ENCODE peak calls at places on chromosomes 5 and 9, in five cellular contexts. One of them, this sample, is unnamed.

GRCh38 chr5:1090538-1090937 is 21.3 kb downstream of the SLC12A7 start:
- DNase-seq in epithelial cell of proximal tubule: no peak
- DNase-seq in esophagus squamous epithelium: no peak
- DNase-seq in GM12865: no peak
- DNase-seq in GM06990: no peak
- DNase-seq in this sample: no peak

GRCh38 chr5:154236459-154237375 is 46.2 kb downstream of the GALNT10 start:
- DNase-seq in esophagus squamous epithelium: no peak
- DNase-seq in epithelial cell of proximal tubule: no peak
- DNase-seq in GM12865: peak; percentile 32
- DNase-seq in GM06990: no peak
- DNase-seq in this sample: no peak

GRCh38 chr5:177443144-177443983 is 3.2 kb upstream of the PRR7 start:
- DNase-seq in GM06990: no peak
- DNase-seq in GM12865: no peak
- DNase-seq in esophagus squamous epithelium: no peak
- DNase-seq in epithelial cell of proximal tubule: no peak
- DNase-seq in this sample: no peak

GRCh38 chr9:111983484-111983908 is 86.9 kb downstream of the UGCG start:
- DNase-seq in GM06990: peak; percentile 82
- DNase-seq in GM12865: peak; percentile 93
- DNase-seq in esophagus squamous epithelium: no peak
- DNase-seq in epithelial cell of proximal tubule: no peak
- DNase-seq in this sample: no peak

GRCh38 chr9:129007766-129008468 is 20.2 kb downstream of the SH3GLB2 start:
- DNase-seq in GM12865: no peak
- DNase-seq in GM06990: no peak
- DNase-seq in esophagus squamous epithelium: no peak
- DNase-seq in epithelial cell of proximal tubule: no peak
- DNase-seq in this sample: no peak

GRCh38 chr5:14165375-14166091 is 22.4 kb downstream of the TRIO start:
- DNase-seq in epithelial cell of proximal tubule: no peak
- DNase-seq in esophagus squamous epithelium: no peak
- DNase-seq in GM12865: no peak
- DNase-seq in GM06990: no peak
- DNase-seq in this sample: no peak

GRCh38 chr9:133506653-133507038 is 18.1 kb downstream of the MYMK start:
- DNase-seq in epithelial cell of proximal tubule: peak; percentile 1
- DNase-seq in esophagus squamous epithelium: no peak
- DNase-seq in GM12865: no peak
- DNase-seq in GM06990: no peak
- DNase-seq in this sample: no peak

GRCh38 chr5:179610109-179610902 is 13.2 kb downstream of the HNRNPH1 start:
- DNase-seq in epithelial cell of proximal tubule: no peak
- DNase-seq in GM12865: no peak
- DNase-seq in GM06990: no peak
- DNase-seq in esophagus squamous epithelium: no peak
- DNase-seq in this sample: no peak

GRCh38 chr9:131318211-131318610 is 28.7 kb downstream of the PLPP7 start:
- DNase-seq in GM12865: no peak
- DNase-seq in epithelial cell of proximal tubule: no peak
- DNase-seq in GM06990: no peak
- DNase-seq in esophagus squamous epithelium: no peak
- DNase-seq in this sample: no peak

GRCh38 chr5:107496466-107496865 is 174.3 kb downstream of the EFNA5 start:
- DNase-seq in epithelial cell of proximal tubule: no peak
- DNase-seq in GM12865: no peak
- DNase-seq in GM06990: no peak
- DNase-seq in esophagus squamous epithelium: no peak
- DNase-seq in this sample: no peak

GRCh38 chr5:27316283-27316675 is 277.9 kb upstream of the CDH9 start:
- DNase-seq in esophagus squamous epithelium: no peak
- DNase-seq in GM06990: no peak
- DNase-seq in GM12865: no peak
- DNase-seq in epithelial cell of proximal tubule: peak; percentile 4
- DNase-seq in this sample: no peak

GRCh38 chr9:98037362-98037761 is 19.2 kb upstream of the NANS start:
- DNase-seq in esophagus squamous epithelium: no peak
- DNase-seq in GM12865: no peak
- DNase-seq in epithelial cell of proximal tubule: no peak
- DNase-seq in GM06990: no peak
- DNase-seq in this sample: no peak

GRCh38 chr5:131548190-131548589 is 86.8 kb downstream of the RAPGEF6 start:
- DNase-seq in GM12865: no peak
- DNase-seq in esophagus squamous epithelium: no peak
- DNase-seq in epithelial cell of proximal tubule: no peak
- DNase-seq in GM06990: no peak
- DNase-seq in this sample: no peak

GRCh38 chr5:91417219-91417618 is 34.1 kb upstream of the ARRDC3 start:
- DNase-seq in GM06990: no peak
- DNase-seq in GM12865: peak; percentile 21
- DNase-seq in esophagus squamous epithelium: no peak
- DNase-seq in epithelial cell of proximal tubule: no peak
- DNase-seq in this sample: no peak

GRCh38 chr5:150656191-150657132 is 4.6 kb upstream of the MYOZ3 start:
- DNase-seq in esophagus squamous epithelium: no peak
- DNase-seq in GM06990: peak; percentile 85
- DNase-seq in epithelial cell of proximal tubule: no peak
- DNase-seq in GM12865: peak; percentile 79
- DNase-seq in this sample: no peak

GRCh38 chr9:125771037-125771436 is 23.9 kb downstream of the PBX3 start:
- DNase-seq in epithelial cell of proximal tubule: no peak
- DNase-seq in GM06990: no peak
- DNase-seq in GM12865: no peak
- DNase-seq in esophagus squamous epithelium: no peak
- DNase-seq in this sample: no peak

GRCh38 chr9:93187047-93187446 is 3.1 kb downstream of the WNK2 start:
- DNase-seq in esophagus squamous epithelium: no peak
- DNase-seq in GM12865: no peak
- DNase-seq in GM06990: no peak
- DNase-seq in epithelial cell of proximal tubule: no peak
- DNase-seq in this sample: no peak

GRCh38 chr9:34072868-34073590 is 24.3 kb upstream of the UBAP2 start:
- DNase-seq in esophagus squamous epithelium: no peak
- DNase-seq in GM06990: no peak
- DNase-seq in GM12865: no peak
- DNase-seq in epithelial cell of proximal tubule: peak; percentile 84
- DNase-seq in this sample: no peak

GRCh38 chr9:121302341-121302740 is 34.4 kb downstream of the GSN start:
- DNase-seq in GM06990: no peak
- DNase-seq in GM12865: no peak
- DNase-seq in epithelial cell of proximal tubule: no peak
- DNase-seq in esophagus squamous epithelium: no peak
- DNase-seq in this sample: no peak

DNA sequence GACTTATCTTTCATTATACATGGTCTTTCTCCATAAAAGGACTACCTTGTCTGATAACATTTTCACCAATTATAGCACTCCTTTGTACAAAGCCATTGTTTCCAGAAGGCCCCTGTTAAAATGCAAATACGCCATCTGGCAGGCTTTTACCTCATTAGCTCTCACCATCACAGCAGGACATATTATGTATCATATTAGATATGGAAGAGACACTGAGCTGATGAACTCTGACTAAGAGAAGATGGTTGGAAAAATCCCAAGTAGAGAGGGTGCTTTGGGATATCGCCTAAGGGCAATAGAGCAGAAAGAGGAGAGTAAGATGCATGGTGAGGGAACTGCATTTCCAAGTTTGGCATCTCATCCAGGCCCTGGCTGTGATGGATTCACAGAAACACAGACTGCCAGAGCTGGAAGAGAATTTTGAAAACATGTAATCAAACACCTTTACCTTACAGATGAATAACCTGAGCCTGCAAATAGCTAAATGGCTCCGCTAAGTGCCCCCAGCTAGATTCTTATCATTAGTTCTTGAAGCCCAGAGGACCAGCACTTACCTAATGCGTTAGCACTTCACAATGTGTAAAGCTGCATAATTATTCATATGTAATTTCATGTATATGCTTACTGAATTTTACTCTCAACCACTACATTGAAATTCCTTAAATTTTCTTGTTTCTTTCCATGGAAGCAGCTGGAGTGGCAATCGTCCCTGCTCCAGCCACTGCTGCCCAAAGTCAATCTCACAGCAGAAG is 393.6 kb upstream of the IZUMO3 start:
- DNase-seq in GM06990: no peak
- DNase-seq in GM12865: no peak
- DNase-seq in epithelial cell of proximal tubule: no peak
- DNase-seq in esophagus squamous epithelium: no peak
- DNase-seq in this sample: no peak
- H3K4me3 ChIP-seq in GM06990: no peak overlapping the region
- H3K4me3 ChIP-seq in GM12865: no peak overlapping the region
- H3K4me3 ChIP-seq in epithelial cell of proximal tubule: no peak overlapping the region
- H3K4me3 ChIP-seq in esophagus squamous epithelium: no peak overlapping the region
- H3K4me3 ChIP-seq in this sample: no peak overlapping the region

GRCh38 chr5:181217111-181217804 is 5.8 kb upstream of the TRIM41 start:
- DNase-seq in GM12865: peak; percentile 65
- DNase-seq in GM06990: peak; percentile 78
- DNase-seq in epithelial cell of proximal tubule: no peak
- DNase-seq in esophagus squamous epithelium: no peak
- DNase-seq in this sample: no peak
- TF ChIP-seq CTCF in GM12865: no peak
- TF ChIP-seq CTCF in GM06990: peak; percentile 34
- TF ChIP-seq CTCF in epithelial cell of proximal tubule: peak; percentile 19
- TF ChIP-seq CTCF in esophagus squamous epithelium: no peak
- TF ChIP-seq CTCF in this sample: no peak

DNA sequence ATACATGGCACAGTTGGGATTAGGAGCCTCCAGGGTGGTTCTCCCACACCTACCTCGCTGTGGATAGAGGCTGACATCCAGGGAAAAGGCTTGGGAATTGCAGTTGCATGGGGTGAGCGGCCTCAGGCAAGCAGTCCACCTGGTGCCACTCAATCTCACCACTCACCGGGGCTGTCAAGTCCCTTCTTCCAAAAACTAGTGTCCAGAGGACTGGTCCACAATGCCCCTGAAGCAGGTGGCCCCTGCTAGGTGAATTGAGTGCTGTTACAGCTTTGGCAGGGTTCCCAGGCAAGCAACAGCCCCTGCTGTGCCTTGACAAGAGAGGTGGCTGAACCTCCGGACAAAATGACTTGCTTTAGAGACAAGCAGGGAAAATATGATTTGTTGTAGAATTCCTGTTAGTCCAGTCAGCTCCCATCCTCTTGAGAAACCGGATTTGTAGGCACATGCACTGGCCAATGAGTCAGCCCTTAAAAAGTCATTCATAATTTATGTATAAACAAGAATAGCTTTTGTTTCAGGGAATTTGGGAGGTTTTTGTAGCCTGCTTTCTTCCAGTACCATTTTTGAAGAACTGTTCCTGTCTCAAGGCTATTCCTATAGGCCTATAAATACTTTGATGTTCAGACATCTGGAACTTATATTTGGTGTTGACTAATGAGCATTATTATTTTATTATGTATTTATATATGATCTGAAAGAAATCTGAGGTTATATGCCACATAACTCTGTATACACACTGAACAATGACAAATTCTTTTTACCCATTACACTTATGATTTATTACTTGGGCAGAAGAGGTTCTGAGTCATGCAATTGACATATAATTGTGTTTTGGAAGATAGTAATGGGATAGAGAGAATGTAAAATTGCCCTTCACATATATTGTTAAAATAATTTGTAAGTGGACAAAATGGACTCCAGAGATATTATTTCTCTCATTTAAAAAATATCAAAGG is 411.1 kb downstream of the ACTL7B start:
- DNase-seq in GM06990: no peak
- DNase-seq in epithelial cell of proximal tubule: peak; percentile 41
- DNase-seq in esophagus squamous epithelium: no peak
- DNase-seq in GM12865: no peak
- DNase-seq in this sample: peak; percentile 90
- H3K4me3 ChIP-seq in GM06990: no peak overlapping the region
- H3K4me3 ChIP-seq in epithelial cell of proximal tubule: no peak overlapping the region
- H3K4me3 ChIP-seq in esophagus squamous epithelium: peak overlapping the region; percentile 61
- H3K4me3 ChIP-seq in GM12865: no peak overlapping the region
- H3K4me3 ChIP-seq in this sample: peak overlapping the region; percentile 22

DNA sequence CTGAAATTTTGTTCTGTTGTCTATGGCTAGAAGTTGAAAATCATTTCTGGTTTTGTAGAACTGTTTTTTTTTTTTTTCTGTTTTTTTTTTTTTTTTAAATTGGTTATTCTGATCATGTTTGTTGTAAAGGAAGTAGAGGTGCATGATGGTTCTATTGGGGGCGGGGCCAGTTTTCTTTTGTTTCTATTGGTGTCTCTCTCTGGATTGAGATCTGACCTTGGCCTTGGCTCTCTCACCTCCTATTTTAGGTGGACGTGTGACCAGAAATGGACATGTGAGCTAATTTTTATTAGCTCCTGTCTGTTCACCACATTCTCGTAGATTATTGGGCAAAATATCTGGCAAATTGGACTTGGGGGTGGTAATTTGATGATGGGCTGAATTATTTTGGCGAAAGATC is 3.2 kb downstream of the ZNF618 start:
- DNase-seq in GM12865: no peak
- DNase-seq in epithelial cell of proximal tubule: no peak
- DNase-seq in GM06990: no peak
- DNase-seq in esophagus squamous epithelium: no peak
- DNase-seq in this sample: no peak
- TF ChIP-seq CTCF in GM12865: no peak
- TF ChIP-seq CTCF in epithelial cell of proximal tubule: no peak
- TF ChIP-seq CTCF in GM06990: no peak
- TF ChIP-seq CTCF in esophagus squamous epithelium: no peak
- TF ChIP-seq CTCF in this sample: no peak

GRCh38 chr5:125412561-125413535 is 666.4 kb upstream of the ZNF608 start:
- DNase-seq in GM06990: no peak
- DNase-seq in GM12865: peak; percentile 35
- DNase-seq in epithelial cell of proximal tubule: peak; percentile 95
- DNase-seq in esophagus squamous epithelium: no peak
- DNase-seq in this sample: no peak
- H3K4me3 ChIP-seq in GM06990: no peak overlapping the region
- H3K4me3 ChIP-seq in GM12865: peak overlapping the region; percentile 55
- H3K4me3 ChIP-seq in epithelial cell of proximal tubule: no peak overlapping the region
- H3K4me3 ChIP-seq in esophagus squamous epithelium: peak overlapping the region; percentile 12
- H3K4me3 ChIP-seq in this sample: peak overlapping the region; percentile 17

This sample was measured in vagina.